ENCODE peak calls at places on chromosomes 1 and 21, in ten cellular contexts. I is T-cell, F is HFFc6, O is NCI-H1105, C is midbrain, W is SJSA1, E is EL, G is AG10803, M is nucleus accumbens, L is DMS53. D is an unnamed sample.

GRCh38 chr1:198275598-198275997 is 118.8 kb downstream of the NEK7 start:
- DNase-seq in I (no peak), F (no peak), O (no peak), C (no peak), W (no peak), E (no peak), G (no peak), M (no peak), L (no peak), D (no peak)

GRCh38 chr1:223756002-223756775 is 43.9 kb downstream of the CAPN2 start:
- DNase-seq in I (no peak), F (no peak), O (no peak), C (peak), W (no peak), E (no peak), G (no peak), M (peak), L (no peak), D (no peak)

GRCh38 chr1:176046926-176047325 is 160.2 kb downstream of the COP1 start:
- DNase-seq in I (no peak), F (no peak), O (no peak), C (no peak), W (no peak), E (no peak), G (no peak), M (no peak), L (no peak), D (no peak)

GRCh38 chr1:214369364-214369763 is 88.4 kb downstream of the SMYD2 start:
- DNase-seq in I (no peak), F (no peak), O (no peak), C (no peak), W (no peak), E (no peak), G (no peak), M (no peak), L (no peak), D (no peak)

GRCh38 chr1:157696966-157697628 is 3.5 kb downstream of the FCRL3 start:
- DNase-seq in I (no peak), F (no peak), O (no peak), C (no peak), W (no peak), E (no peak), G (no peak), M (no peak), L (no peak), D (no peak)

GRCh38 chr1:20409017-20409416 is 77.0 kb downstream of the CAMK2N1 start:
- DNase-seq in I (no peak), F (no peak), O (no peak), C (no peak), W (no peak), E (no peak), G (no peak), M (no peak), L (no peak), D (no peak)

GRCh38 chr21:30199989-30200388 is 15.9 kb downstream of the CLDN8 start:
- DNase-seq in I (no peak), F (no peak), O (no peak), C (no peak), W (no peak), E (no peak), G (no peak), M (no peak), L (no peak), D (no peak)

GRCh38 chr1:115890618-115891017 is 49.7 kb upstream of the NHLH2 start:
- DNase-seq in I (no peak), F (no peak), O (no peak), C (no peak), W (no peak), E (no peak), G (no peak), M (no peak), L (no peak), D (no peak)

GRCh38 chr1:32063261-32063681 is 9.5 kb upstream of the TMEM39B start:
- DNase-seq in I (no peak), F (peak), O (no peak), C (peak), W (no peak), E (peak), G (peak), M (no peak), L (peak), D (no peak)

GRCh38 chr1:231192620-231193163 is 30.8 kb downstream of the TRIM67 start:
- DNase-seq in I (no peak), F (no peak), O (peak), C (peak), W (no peak), E (no peak), G (no peak), M (peak), L (peak), D (no peak)

GRCh38 chr1:12147116-12147753 is 19.6 kb upstream of the TNFRSF1B start:
- DNase-seq in I (no peak), F (no peak), O (no peak), C (no peak), W (no peak), E (no peak), G (no peak), M (no peak), L (no peak), D (no peak)

GRCh38 chr1:78101514-78101913 is 55.7 kb downstream of the GIPC2 start:
- DNase-seq in I (no peak), F (peak), O (no peak), C (no peak), W (peak), E (peak), G (peak), M (no peak), L (no peak), D (no peak)

D was measured in activated CD4-positive, CD25-positive, alpha-beta regulatory T cell treated with anti-CD3 and anti-CD28 coated beads, Interleukin-2, amount 50 U/mL, for 72 hours.